ENCODE peak calls at places on chromosomes 1 and 21, in five cellular contexts. I, M, P, U and Y are unnamed samples.
A peak's percentile ranks its signal among the peaks of the same experiment; 100 is the strongest.

GRCh38 chr1:119613769-119614358 is 34.2 kb downstream of the ZNF697 start:
- DNase-seq in U (peak; percentile 82), P (peak; percentile 82), I (peak; percentile 86), M (peak; percentile 83), Y (peak; percentile 96)

GRCh38 chr1:198201956-198202784 is 45.4 kb downstream of the NEK7 start:
- DNase-seq in I (no peak), M (no peak), P (no peak), U (no peak), Y (no peak)

GRCh38 chr1:232988572-232989040 is 38.2 kb downstream of the NTPCR start:
- DNase-seq in I (no peak), M (peak; percentile 82), P (no peak), U (no peak), Y (no peak)

GRCh38 chr1:30903343-30904034 is 5.1 kb downstream of the SDC3 start:
- DNase-seq in I (peak; percentile 63), U (no peak), M (peak; percentile 43), P (peak; percentile 9), Y (no peak)

GRCh38 chr1:57003398-57004139 is 37.8 kb upstream of the C8B start:
- DNase-seq in U (no peak), I (no peak), P (no peak), M (no peak), Y (no peak)

GRCh38 chr1:225627304-225627947 is 25.5 kb downstream of the ENAH start:
- DNase-seq in I (no peak), M (no peak), P (no peak), U (no peak), Y (no peak)

GRCh38 chr1:238562376-238562775 is 671.7 kb upstream of the ZP4 start:
- DNase-seq in U (no peak), P (no peak), I (no peak), M (peak; percentile 38), Y (no peak)

GRCh38 chr1:188594542-188595235 is 1765.9 kb downstream of the PLA2G4A start:
- DNase-seq in M (no peak), P (no peak), I (no peak), U (no peak), Y (peak; percentile 17)

GRCh38 chr1:153773004-153773921 is 1.9 kb upstream of the SLC27A3 start:
- DNase-seq in M (no peak), I (no peak), U (no peak), P (no peak), Y (no peak)

GRCh38 chr1:183604048-183604808 is 14.0 kb upstream of the NCF2 start:
- DNase-seq in I (peak; percentile 58), P (peak; percentile 76), U (peak; percentile 80), M (peak; percentile 97), Y (no peak)

GRCh38 chr1:185789846-185790735 is 55.9 kb downstream of the HMCN1 start:
- DNase-seq in P (no peak), M (peak; percentile 26), I (peak; percentile 66), U (no peak), Y (no peak)

GRCh38 chr1:24338447-24338846 is 19.3 kb downstream of the GRHL3 start:
- DNase-seq in U (no peak), P (no peak), I (no peak), M (no peak), Y (no peak)

GRCh38 chr21:45409466-45410150 is 4.6 kb downstream of the COL18A1 start:
- DNase-seq in P (no peak), I (no peak), U (no peak), M (no peak), Y (no peak)

GRCh38 chr1:117574206-117574835 is 31.5 kb upstream of the TENT5C start:
- DNase-seq in I (no peak), U (no peak), P (no peak), M (no peak), Y (no peak)

GRCh38 chr1:19765623-19766022 is 34.1 kb downstream of the TMCO4 start:
- DNase-seq in M (peak; percentile 92), I (peak; percentile 88), U (no peak), P (no peak), Y (no peak)
- H3K4me1 ChIP-seq in M (peaks cover 12% of the 10 kb centered on the region), I (peaks cover 37% of the 10 kb centered on the region), U (no peaks in the 10 kb centered on the region), P (no peaks in the 10 kb centered on the region), Y (peaks cover 10% of the 10 kb centered on the region)

DNA sequence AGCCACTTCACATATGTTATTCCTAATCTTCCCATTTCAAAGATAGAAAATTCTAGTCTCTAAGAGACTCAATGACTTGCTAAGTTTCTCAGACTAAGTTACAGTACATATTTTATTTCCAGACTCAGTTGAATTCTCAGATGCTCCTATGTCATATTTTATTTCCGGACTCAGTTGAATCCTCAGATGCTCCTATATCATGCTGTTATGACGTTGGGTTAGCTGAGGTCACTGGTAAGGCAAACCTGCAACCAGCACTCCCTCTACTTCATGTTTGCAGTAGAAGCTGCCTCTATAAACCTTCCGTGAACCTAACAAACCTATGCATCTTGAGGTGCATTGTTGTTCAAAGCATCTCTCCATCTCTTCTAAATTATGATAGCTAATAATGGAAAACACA is 187.1 kb upstream of the SGIP1 start:
- DNase-seq in U (no peak), P (no peak), I (no peak), M (no peak), Y (no peak)
- H3K4me1 ChIP-seq in U (peaks cover 6% of the 10 kb centered on the region), P (peaks cover 47% of the 10 kb centered on the region), I (peaks cover 1% of the 10 kb centered on the region), M (peaks cover 17% of the 10 kb centered on the region), Y (peaks cover 87% of the 10 kb centered on the region)

DNA sequence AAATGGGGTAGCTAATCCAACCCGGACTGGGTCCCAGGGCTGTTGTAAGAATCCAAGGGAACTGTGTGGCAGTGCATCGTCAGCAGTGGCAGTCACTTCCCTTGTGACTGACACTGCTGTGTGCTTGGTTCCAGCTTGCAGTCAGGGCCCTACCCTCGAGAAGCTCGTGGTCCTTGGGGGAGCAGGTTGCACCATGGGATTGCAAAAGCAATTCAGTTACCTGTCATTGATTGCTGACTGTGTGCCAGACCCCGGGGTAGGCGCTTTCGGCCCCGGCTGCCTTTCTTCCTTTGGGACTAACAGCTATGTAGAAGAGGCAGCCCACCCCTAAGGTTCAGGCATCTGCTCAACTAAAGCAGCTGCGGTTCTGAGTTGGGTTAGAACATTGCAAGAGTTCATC is 2.9 kb downstream of the PTPRF start:
- DNase-seq in P (no peak), M (no peak), I (no peak), U (no peak), Y (no peak)
- H3K4me1 ChIP-seq in P (peaks cover 42% of the 10 kb centered on the region), M (peaks cover 6% of the 10 kb centered on the region), I (peaks cover 19% of the 10 kb centered on the region), U (peaks cover 3% of the 10 kb centered on the region), Y (peaks cover 48% of the 10 kb centered on the region)

DNA sequence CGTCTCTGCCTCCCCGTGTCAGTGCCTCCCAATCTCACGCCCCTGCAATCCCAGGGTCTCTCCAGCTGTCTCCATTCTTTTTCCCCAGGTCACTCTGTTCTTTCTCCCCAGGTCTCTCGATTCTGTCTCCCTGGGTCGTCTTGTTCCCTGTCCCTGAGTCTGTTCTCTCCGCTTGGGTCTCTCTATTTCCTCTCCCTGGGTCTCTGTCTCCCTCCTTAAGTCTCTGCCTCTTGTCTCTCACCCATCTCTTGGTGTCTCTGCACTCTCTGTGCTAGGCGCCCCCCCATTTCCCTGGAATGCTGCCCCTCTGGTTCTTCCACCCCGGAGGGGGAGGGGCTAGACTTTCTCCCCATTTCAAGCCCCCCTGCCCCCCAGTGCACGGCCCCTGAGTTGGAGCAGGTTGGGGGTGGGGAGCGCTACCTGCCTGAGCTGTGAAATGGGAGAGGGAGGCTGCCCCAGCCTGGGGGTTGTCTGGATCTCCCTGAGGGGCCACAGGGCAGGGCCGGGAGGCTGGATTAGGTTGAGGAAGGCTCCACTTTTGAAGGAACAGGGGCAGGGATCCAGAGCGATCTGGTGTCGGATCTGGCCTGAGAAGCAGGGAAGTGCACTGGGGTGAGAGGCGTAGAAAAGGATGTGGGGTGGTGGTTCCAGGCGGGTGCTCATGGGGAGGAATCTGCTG is 1.4 kb downstream of the PTPRF start:
- DNase-seq in I (no peak), U (no peak), M (no peak), P (no peak), Y (peak; percentile 82)
- H3K4me1 ChIP-seq in I (peaks cover 16% of the 10 kb centered on the region), U (peaks cover 3% of the 10 kb centered on the region), M (peaks cover 6% of the 10 kb centered on the region), P (peaks cover 31% of the 10 kb centered on the region), Y (peaks cover 48% of the 10 kb centered on the region)

DNA sequence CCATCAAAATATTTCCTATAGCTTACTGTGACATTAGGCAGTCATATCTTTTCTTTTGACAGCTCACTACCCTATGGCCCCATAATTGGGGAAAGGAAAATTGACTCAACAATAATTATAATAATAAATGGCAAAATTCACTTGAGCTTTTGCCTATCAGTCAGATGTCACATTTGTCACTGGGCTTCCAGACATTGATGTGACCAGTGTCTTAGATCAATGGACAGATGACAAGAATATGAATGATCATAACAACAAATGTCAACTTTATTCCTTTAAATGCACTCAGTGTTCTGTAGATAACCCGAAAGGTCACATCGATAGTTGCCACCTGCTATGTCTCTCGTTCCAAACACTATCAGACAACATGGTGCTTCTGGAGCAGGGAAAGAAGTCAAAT is 266.7 kb downstream of the GPATCH2 start:
- DNase-seq in I (no peak), U (no peak), M (no peak), P (no peak), Y (no peak)
- H3K4me1 ChIP-seq in I (no peaks in the 10 kb centered on the region), U (no peaks in the 10 kb centered on the region), M (peaks cover 2% of the 10 kb centered on the region), P (no peaks in the 10 kb centered on the region), Y (peaks cover 6% of the 10 kb centered on the region)

GRCh38 chr1:64938991-64939390 is 27.4 kb downstream of the JAK1 start:
- DNase-seq in U (no peak), P (no peak), I (no peak), M (no peak), Y (no peak)
- H3K4me1 ChIP-seq in U (peaks cover 10% of the 10 kb centered on the region), P (peaks cover 65% of the 10 kb centered on the region), I (peaks cover 6% of the 10 kb centered on the region), M (peaks cover 10% of the 10 kb centered on the region), Y (no peaks in the 10 kb centered on the region)

GRCh38 chr1:2301607-2302291 is 73.6 kb downstream of the SKI start:
- DNase-seq in U (no peak), I (no peak), M (no peak), P (no peak), Y (no peak)
- H3K4me1 ChIP-seq in U (peaks cover 32% of the 10 kb centered on the region), I (peaks cover 22% of the 10 kb centered on the region), M (peaks cover 24% of the 10 kb centered on the region), P (peaks cover 54% of the 10 kb centered on the region), Y (no peaks in the 10 kb centered on the region)

GRCh38 chr1:1438531-1439381 is 3.3 kb downstream of the VWA1 start:
- DNase-seq in M (no peak), U (no peak), P (no peak), I (no peak), Y (no peak)
- H3K4me1 ChIP-seq in M (peaks cover 7% of the 10 kb centered on the region), U (peaks cover 35% of the 10 kb centered on the region), P (peaks cover 67% of the 10 kb centered on the region), I (peaks cover 69% of the 10 kb centered on the region), Y (peaks cover 11% of the 10 kb centered on the region)

GRCh38 chr1:159011701-159012100 is 2.0 kb downstream of the IFI16 start:
- DNase-seq in P (no peak), I (no peak), M (no peak), U (no peak), Y (no peak)
- H3K4me1 ChIP-seq in P (peaks cover 66% of the 10 kb centered on the region), I (peaks cover 8% of the 10 kb centered on the region), M (peaks cover 13% of the 10 kb centered on the region), U (peaks cover 13% of the 10 kb centered on the region), Y (peaks cover 12% of the 10 kb centered on the region)